ENCODE peak calls at places on chromosomes 5 and 9, in five cellular contexts. E is cardiac muscle cell; B is activated CD4-positive, alpha-beta T cell treated with anti-CD3 and anti-CD28 coated beads, Interleukin-2, amount 50 U/mL, for 24 hours; M is type B pancreatic cell; A is body of pancreas. V is an unnamed sample.

GRCh38 chr9:69649566-69650260 is 22.5 kb downstream of the APBA1 start:
- DNase-seq in E (no peak), A (no peak), M (no peak), B (no peak), V (no peak)

GRCh38 chr5:145925803-145926202 is 10.6 kb upstream of the SH3RF2 start:
- DNase-seq in E (no peak), A (no peak), M (no peak), B (no peak), V (no peak)

GRCh38 chr5:5497132-5497748 is 74.8 kb downstream of the ICE1 start:
- DNase-seq in E (peak), B (no peak), M (no peak), A (peak), V (no peak)

GRCh38 chr9:96126321-96126881 is 175.6 kb downstream of the HSD17B3 start:
- DNase-seq in A (no peak), E (no peak), B (no peak), M (peak), V (peak)

GRCh38 chr5:88183255-88183654 is 85.4 kb downstream of the TMEM161B start:
- DNase-seq in A (no peak), E (no peak), M (no peak), B (no peak), V (no peak)

GRCh38 chr9:129352157-129352870 is 174.3 kb upstream of the IER5L start:
- DNase-seq in E (peak), A (no peak), B (no peak), M (no peak), V (peak)

GRCh38 chr9:134175808-134176598 is 11.6 kb upstream of the RNU6ATAC start:
- DNase-seq in E (peak), A (no peak), B (no peak), M (no peak), V (no peak)

GRCh38 chr9:4933177-4933576 is 51.9 kb upstream of the JAK2 start:
- DNase-seq in B (no peak), M (no peak), A (no peak), E (no peak), V (no peak)

GRCh38 chr5:573976-574375 is 38.2 kb upstream of the CEP72 start:
- DNase-seq in B (no peak), M (peak), A (no peak), E (no peak), V (peak)

GRCh38 chr5:131209506-131210191 is 38.9 kb downstream of the LYRM7 start:
- DNase-seq in E (no peak), B (peak), M (no peak), A (no peak), V (no peak)

GRCh38 chr9:134068742-134069535 is 1.1 kb upstream of the BRD3 start:
- DNase-seq in A (no peak), M (no peak), E (no peak), B (no peak), V (peak)

GRCh38 chr9:88658311-88658822 is 123.4 kb downstream of the NXNL2 start:
- DNase-seq in E (no peak), B (no peak), M (no peak), A (peak), V (no peak)

GRCh38 chr5:9108156-9108555 is 437.7 kb downstream of the SEMA5A start:
- DNase-seq in A (no peak), M (no peak), E (no peak), B (no peak), V (no peak)

GRCh38 chr5:172644229-172644628 is 3.2 kb downstream of the NEURL1B start:
- DNase-seq in M (no peak), E (no peak), B (no peak), A (no peak), V (no peak)

GRCh38 chr5:151095341-151096000 is 14.6 kb upstream of the TNIP1 start:
- DNase-seq in M (no peak), B (no peak), E (no peak), A (peak), V (no peak)

GRCh38 chr9:96719538-96720315 is 58.2 kb downstream of the ZNF510 start:
- DNase-seq in M (no peak), A (peak), E (no peak), B (no peak), V (no peak)

GRCh38 chr5:160009591-160009989 is 651 bp downstream of the TTC1 start:
- DNase-seq in E (no peak), A (no peak), M (no peak), B (no peak), V (no peak)

GRCh38 chr9:13110766-13111400 is 168.6 kb downstream of the MPDZ start:
- DNase-seq in M (no peak), A (peak), B (no peak), E (no peak), V (no peak)